ENCODE peak calls at places on chromosomes 4 and X, in seven cellular contexts. L is GM12892, K is ovary, D is K562, Z is IMR-90, C is suprapubic skin, Y is A549. F is an unnamed sample.

GRCh38 chr4:146654976-146655761 is 16.5 kb downstream of the POU4F2 start:
- DNase-seq in L (no peak), C (no peak), Y (no peak), K (no peak), D (no peak), Z (peak), F (no peak)

GRCh38 chr4:81366786-81367185 is 104.9 kb downstream of the RASGEF1B start:
- DNase-seq in Z (no peak), L (no peak), D (no peak), Y (no peak), K (no peak), C (no peak), F (no peak)

GRCh38 chr4:92198711-92199110 is 105.1 kb upstream of the GRID2 start:
- DNase-seq in L (no peak), Y (no peak), K (no peak), C (no peak), Z (peak), D (no peak), F (no peak)

GRCh38 chr4:119498520-119498919 is 130.1 kb downstream of the PDE5A start:
- DNase-seq in C (no peak), L (no peak), Y (no peak), K (peak), D (no peak), Z (peak), F (no peak)

GRCh38 chr4:73021634-73022033 is 47.9 kb downstream of the COX18 start:
- DNase-seq in Z (peak), L (no peak), Y (peak), D (no peak), C (no peak), K (no peak), F (no peak)

GRCh38 chr4:113446019-113446418 is 315.5 kb downstream of the CAMK2D start:
- DNase-seq in Y (no peak), L (no peak), Z (peak), C (no peak), D (no peak), K (no peak), F (no peak)

GRCh38 chr4:83629945-83630684 is 94.2 kb downstream of the GPAT3 start:
- DNase-seq in L (no peak), Y (no peak), C (no peak), Z (peak), D (peak), K (peak), F (no peak)

GRCh38 chr4:174828845-174829701 is at the start of gene GLRA3:
- DNase-seq in L (no peak), Y (peak), D (peak), Z (no peak), C (no peak), K (no peak), F (no peak)

GRCh38 chr4:155085843-155086530 is 122.4 kb upstream of the NPY2R start:
- DNase-seq in Y (no peak), Z (peak), L (no peak), D (no peak), C (no peak), K (no peak), F (no peak)

GRCh38 chrX:40459576-40460158 is 121.1 kb upstream of the ATP6AP2 start:
- DNase-seq in L (no peak), Z (no peak), Y (no peak), D (no peak), C (no peak), K (no peak), F (no peak)

GRCh38 chr4:104022871-104023270 is 303.1 kb upstream of the TACR3 start:
- DNase-seq in C (no peak), K (no peak), Z (no peak), Y (no peak), D (no peak), L (no peak), F (no peak)

GRCh38 chr4:104015680-104016079 is 295.9 kb upstream of the TACR3 start:
- DNase-seq in Y (no peak), L (no peak), K (no peak), D (no peak), C (no peak), Z (no peak), F (no peak)

GRCh38 chr4:104020641-104021040 is 300.9 kb upstream of the TACR3 start:
- DNase-seq in Z (no peak), L (no peak), K (no peak), Y (no peak), C (no peak), D (no peak), F (no peak)

GRCh38 chr4:104017213-104017612 is 297.4 kb upstream of the TACR3 start:
- DNase-seq in L (no peak), Z (no peak), Y (no peak), D (no peak), C (no peak), K (no peak), F (no peak)
- TF ChIP-seq POLR2A in L (no peak), Z (no peak), Y (no peak), D (no peak), C (no peak), K (no peak), F (no peak)

DNA sequence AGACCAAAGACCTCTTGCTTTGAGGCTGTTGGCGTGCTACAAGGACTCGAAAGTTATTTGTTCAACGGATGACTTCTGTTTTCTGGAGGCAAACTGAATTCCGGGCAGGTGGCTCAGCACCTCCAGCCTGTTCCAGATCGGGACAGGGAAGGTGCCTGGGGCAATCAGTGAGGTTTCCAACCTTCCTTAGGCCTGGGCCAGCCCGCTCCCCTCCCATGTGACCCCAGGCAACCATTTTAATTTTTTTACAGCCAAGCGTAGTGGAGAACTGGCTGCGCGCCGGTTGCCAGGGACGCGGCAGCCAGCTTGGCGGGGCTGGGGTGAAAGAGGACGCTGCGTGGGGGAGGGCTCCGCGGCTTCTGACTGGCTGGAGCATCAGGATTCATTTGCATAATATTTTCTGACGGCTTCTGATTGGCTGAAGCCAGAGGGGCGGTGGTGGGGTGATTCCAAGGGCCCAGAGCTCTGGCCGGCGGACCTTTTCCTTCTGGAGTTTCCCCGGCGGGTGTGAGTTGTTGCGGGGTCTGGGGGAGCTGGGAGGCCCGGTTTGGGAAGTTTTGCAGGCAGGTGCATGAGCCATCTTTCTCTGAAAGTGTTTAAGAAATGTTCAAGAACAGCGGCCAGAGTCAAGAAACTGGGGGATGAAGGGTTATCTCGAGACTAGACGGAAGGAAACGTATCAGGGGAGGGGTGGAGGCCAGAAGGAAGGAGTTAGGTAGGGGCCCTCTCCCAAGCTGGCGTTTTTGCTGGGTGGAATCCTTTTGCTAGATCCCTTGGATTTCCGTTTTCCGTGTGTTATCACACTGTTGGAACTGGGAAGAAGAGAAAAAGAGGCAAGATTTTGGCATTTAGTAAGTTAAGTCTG is at the start of gene MID1IP1:
- DNase-seq in D (peak), C (peak), Z (peak), K (peak), L (no peak), Y (peak), F (peak)
- TF ChIP-seq POLR2A in D (peak), C (peak), Z (peak), K (peak), L (no peak), Y (no peak), F (peak)

GRCh38 chr4:164021947-164022346 is 527.5 kb downstream of the TMA16 start:
- DNase-seq in D (no peak), C (no peak), Y (no peak), L (no peak), Z (no peak), K (no peak), F (no peak)
- TF ChIP-seq POLR2A in D (no peak), C (no peak), Y (no peak), L (no peak), Z (no peak), K (no peak), F (no peak)

GRCh38 chrX:30657542-30658238 is 4.5 kb downstream of the GK start:
- DNase-seq in Y (no peak), K (no peak), L (no peak), Z (peak), D (no peak), C (no peak), F (no peak)

GRCh38 chrX:30649859-30650258 is 3.4 kb upstream of the GK start:
- DNase-seq in Z (peak), Y (no peak), C (no peak), L (no peak), D (no peak), K (no peak), F (no peak)

GRCh38 chrX:30652527-30653414 is 452 bp upstream of the GK start:
- DNase-seq in L (peak), C (peak), Z (peak), Y (peak), D (peak), K (peak), F (peak)

GRCh38 chrX:30654989-30655607 is 1.9 kb downstream of the GK start:
- DNase-seq in Y (no peak), Z (peak), C (no peak), K (no peak), D (no peak), L (no peak), F (no peak)

GRCh38 chrX:30653415-30654131 is at the start of gene GK:
- DNase-seq in Y (no peak), Z (peak), K (no peak), D (peak), C (no peak), L (no peak), F (no peak)
- TF ChIP-seq POLR2A in Y (no peak), Z (peak), K (peak), D (no peak), C (no peak), L (no peak), F (no peak)

GRCh38 chr4:761086-761485 is 55.5 kb downstream of the PCGF3 start:
- DNase-seq in D (no peak), L (no peak), Y (no peak), C (no peak), Z (no peak), K (no peak), F (no peak)

GRCh38 chr4:760616-761015 is 55.0 kb downstream of the PCGF3 start:
- DNase-seq in K (no peak), Z (no peak), Y (no peak), D (no peak), C (no peak), L (no peak), F (no peak)

GRCh38 chr4:763191-763810 is 57.7 kb downstream of the PCGF3 start:
- DNase-seq in D (no peak), Y (no peak), L (no peak), K (no peak), Z (no peak), C (no peak), F (no peak)

GRCh38 chr4:762211-763190 is 56.9 kb downstream of the PCGF3 start:
- DNase-seq in K (no peak), L (no peak), Y (no peak), Z (no peak), D (no peak), C (no peak), F (no peak)

DNA sequence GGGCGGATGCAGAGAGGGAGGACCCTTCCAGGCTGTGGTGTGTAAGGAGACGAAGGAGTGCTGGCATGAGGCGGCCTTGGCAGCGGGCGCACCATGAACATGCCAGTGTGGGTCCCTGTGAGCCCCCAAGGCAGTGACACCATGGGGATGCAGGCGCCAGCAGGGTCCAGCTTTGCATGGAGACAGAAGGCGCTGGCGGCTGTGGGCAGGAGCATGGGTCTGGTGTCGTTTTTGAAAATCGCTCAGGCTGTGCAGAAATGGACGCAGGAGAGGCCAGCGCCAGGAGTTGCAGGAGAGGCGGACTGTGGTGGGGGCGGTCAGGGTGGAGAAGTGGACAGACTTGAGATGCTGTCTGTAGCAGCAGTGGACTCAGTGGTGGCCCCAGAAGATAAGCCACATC is 56.1 kb downstream of the PCGF3 start:
- DNase-seq in K (no peak), C (no peak), Z (no peak), Y (no peak), L (no peak), D (no peak), F (no peak)
- TF ChIP-seq POLR2A in K (no peak), C (no peak), Z (no peak), Y (no peak), L (no peak), D (no peak), F (no peak)

GRCh38 chr4:98928131-98928504 is 815 bp downstream of the EIF4E start:
- DNase-seq in K (peak), D (peak), L (peak), Z (peak), C (peak), Y (peak), F (peak)
- TF ChIP-seq POLR2A in K (no peak), D (no peak), L (peak), Z (no peak), C (no peak), Y (peak), F (no peak)

GRCh38 chrX:119688856-119689455 is 4.0 kb downstream of the SEPTIN6 start:
- DNase-seq in D (no peak), Z (no peak), L (no peak), K (no peak), Y (no peak), C (no peak), F (no peak)

GRCh38 chrX:119692241-119693031 is 532 bp downstream of the SEPTIN6 start:
- DNase-seq in L (no peak), D (peak), Y (peak), Z (peak), K (peak), C (no peak), F (no peak)

GRCh38 chrX:119693996-119694451 is 1.1 kb upstream of the SEPTIN6 start:
- DNase-seq in Z (no peak), C (no peak), K (no peak), D (no peak), L (no peak), Y (no peak), F (no peak)

GRCh38 chrX:119693032-119693995 is at the start of gene SEPTIN6:
- DNase-seq in Y (peak), L (peak), D (peak), Z (peak), K (peak), C (peak), F (peak)

DNA sequence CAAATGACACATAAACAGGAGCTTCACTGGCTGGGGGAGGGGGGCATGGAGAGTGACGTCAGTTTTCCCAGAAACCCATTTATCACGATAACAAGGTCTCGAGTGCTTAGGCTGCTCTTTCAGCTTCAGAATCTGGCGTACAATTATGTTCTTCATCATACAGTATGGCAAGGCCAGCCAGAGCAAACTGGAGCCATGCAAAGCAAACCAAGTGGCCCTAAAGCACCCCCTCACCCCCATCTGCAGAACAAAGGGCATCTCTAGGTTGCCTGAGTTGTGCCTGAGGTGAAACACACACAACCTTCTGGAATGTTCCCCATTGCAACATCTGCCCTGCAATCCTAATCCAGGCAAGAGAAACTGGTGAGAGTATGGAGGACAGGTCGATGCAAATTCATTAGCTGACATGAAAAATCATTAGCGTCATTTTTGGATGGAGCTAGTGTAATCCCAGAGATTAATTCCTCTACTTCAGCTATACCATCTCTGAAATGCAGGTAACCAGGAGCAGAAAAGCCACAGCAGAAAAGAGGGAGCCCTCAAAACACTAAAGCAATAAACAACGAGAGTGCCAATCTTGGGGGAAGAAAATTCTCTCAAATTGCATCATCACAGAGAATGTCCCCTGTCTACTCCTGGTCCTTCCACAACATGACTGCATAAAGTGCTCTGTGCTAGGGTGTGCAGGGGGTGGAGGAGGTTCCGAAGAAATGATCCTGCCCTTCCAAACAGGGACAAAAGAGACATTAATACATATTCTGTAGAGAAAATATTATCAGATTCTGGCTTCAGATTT is 1.8 kb downstream of the SEPTIN6 start:
- DNase-seq in D (peak), K (no peak), Y (no peak), Z (peak), C (no peak), L (no peak), F (no peak)
- TF ChIP-seq POLR2A in D (peak), K (no peak), Y (no peak), Z (no peak), C (no peak), L (no peak), F (no peak)

GRCh38 chr4:763922-764321 is 58.3 kb downstream of the PCGF3 start:
- DNase-seq in D (no peak), K (no peak), Y (no peak), C (no peak), L (no peak), Z (no peak), F (no peak)
- TF ChIP-seq POLR2A in D (no peak), K (no peak), Y (no peak), C (no peak), L (no peak), Z (no peak), F (no peak)

F was measured in esophagus squamous epithelium.